ENCODE peak calls at places on chromosomes 7 and 10, in eight cellular contexts. L is fibroblast of pulmonary artery, S is ovary, V is astrocyte, O is dorsolateral prefrontal cortex, W is IMR-90, D is choroid plexus epithelial cell, N is heart left ventricle. J is an unnamed sample.

GRCh38 chr7:139798221-139798620 is 20.4 kb upstream of the HIPK2 start:
- DNase-seq in L (no peak), S (no peak), V (no peak), O (no peak), W (no peak), D (no peak), N (no peak), J (no peak)

GRCh38 chr10:72890086-72890485 is 3.5 kb upstream of the OIT3 start:
- DNase-seq in L (no peak), S (no peak), V (no peak), O (no peak), W (no peak), D (no peak), N (no peak), J (no peak)

GRCh38 chr7:102140952-102141370 is 145.7 kb upstream of the SH2B2 start:
- DNase-seq in L (no peak), S (no peak), V (no peak), O (no peak), W (no peak), D (no peak), N (no peak), J (no peak)

GRCh38 chr7:90520484-90520883 is 51.0 kb downstream of the PTTG1IP2 start:
- DNase-seq in L (peak), S (no peak), V (no peak), O (no peak), W (peak), D (peak), N (no peak), J (no peak)

GRCh38 chr7:110119883-110120581 is 970.9 kb upstream of the LRRN3 start:
- DNase-seq in L (no peak), S (no peak), V (peak), O (no peak), W (peak), D (peak), N (no peak), J (no peak)

GRCh38 chr10:128149267-128149666 is 23.0 kb upstream of the MKI67 start:
- DNase-seq in L (no peak), S (no peak), V (no peak), O (no peak), W (no peak), D (no peak), N (no peak), J (no peak)

GRCh38 chr10:43238462-43238861 is 28.4 kb downstream of the RASGEF1A start:
- DNase-seq in L (no peak), S (no peak), V (no peak), O (peak), W (no peak), D (no peak), N (peak), J (no peak)

GRCh38 chr7:51314041-51314440 is 2.6 kb downstream of the COBL start:
- DNase-seq in L (no peak), S (no peak), V (no peak), O (no peak), W (no peak), D (no peak), N (no peak), J (no peak)

GRCh38 chr7:105015631-105015965 is 1.6 kb downstream of the KMT2E start:
- DNase-seq in L (peak), S (no peak), V (no peak), O (peak), W (peak), D (peak), N (peak), J (no peak)

GRCh38 chr7:6614941-6615737 is at the start of gene ZNF853:
- DNase-seq in L (no peak), S (peak), V (no peak), O (peak), W (no peak), D (no peak), N (no peak), J (peak)

GRCh38 chr7:99108615-99109014 is 35.3 kb downstream of the SMURF1 start:
- DNase-seq in L (peak), S (no peak), V (peak), O (no peak), W (peak), D (peak), N (no peak), J (no peak)

GRCh38 chr7:32167256-32167655 is 97.0 kb upstream of the PDE1C start:
- DNase-seq in L (no peak), S (no peak), V (no peak), O (no peak), W (peak), D (no peak), N (no peak), J (no peak)

GRCh38 chr10:131770946-131771633 is 129.7 kb upstream of the PPP2R2D start:
- DNase-seq in L (no peak), S (no peak), V (no peak), O (no peak), W (no peak), D (no peak), N (no peak), J (no peak)

GRCh38 chr7:5525271-5526189 is 101.9 kb upstream of the TNRC18 start:
- DNase-seq in L (peak), S (no peak), V (no peak), O (no peak), W (peak), D (peak), N (no peak), J (no peak)

GRCh38 chr10:84599254-84599653 is 270.9 kb downstream of the CCSER2 start:
- DNase-seq in L (no peak), S (no peak), V (no peak), O (no peak), W (no peak), D (no peak), N (no peak), J (no peak)

DNA sequence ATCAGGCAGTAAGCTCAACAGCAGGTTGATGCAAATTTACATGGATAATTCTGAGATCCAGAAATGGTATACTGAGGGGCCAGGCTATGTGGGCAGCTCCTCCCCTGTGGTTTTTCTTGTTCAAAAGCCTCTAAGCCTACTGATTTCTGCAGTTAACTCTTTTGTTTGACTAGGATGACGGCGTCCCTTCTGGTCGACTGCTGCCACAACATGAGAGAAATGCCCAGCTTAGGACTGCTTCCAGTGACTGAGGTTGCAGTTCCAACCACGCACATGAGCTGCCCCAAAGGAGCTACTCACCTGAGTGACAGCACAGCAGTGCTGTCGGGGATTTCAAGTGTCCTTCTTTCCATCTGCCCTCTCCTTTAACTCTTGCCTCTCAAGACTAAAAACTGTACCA is 973.0 kb upstream of the GHITM start:
- DNase-seq in L (no peak), S (no peak), V (no peak), O (no peak), W (no peak), D (no peak), N (no peak), J (no peak)
- TF ChIP-seq CTCF in L (no peak), S (no peak), V (no peak), O (no peak), W (no peak), D (no peak), N (no peak), J (peak)

DNA sequence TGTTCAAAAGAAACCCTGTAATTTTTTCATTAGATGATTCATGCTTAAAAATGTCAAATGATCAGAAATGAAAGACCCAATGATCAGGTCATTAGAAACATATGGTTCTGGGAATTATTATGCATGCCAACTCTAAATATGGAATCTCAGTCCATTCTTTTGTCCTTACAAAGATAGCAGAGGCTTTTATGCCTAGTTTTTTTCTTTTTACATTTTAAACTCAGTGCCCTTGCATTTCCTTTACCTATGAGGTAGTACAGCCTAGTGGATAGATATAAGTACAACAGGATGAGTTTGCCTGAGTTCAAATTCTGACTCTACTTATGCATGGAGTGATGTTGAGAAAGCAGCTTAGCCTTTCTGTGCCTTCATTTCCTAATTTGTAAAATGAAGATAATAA is 392.9 kb downstream of the SUGCT start:
- DNase-seq in L (no peak), S (no peak), V (no peak), O (no peak), W (no peak), D (no peak), N (no peak), J (no peak)
- TF ChIP-seq CTCF in L (no peak), S (no peak), V (no peak), O (no peak), W (no peak), D (no peak), N (no peak), J (no peak)

GRCh38 chr7:100432621-100433275 is 3.1 kb downstream of the MEPCE start:
- DNase-seq in L (no peak), S (no peak), V (no peak), O (no peak), W (no peak), D (no peak), N (no peak), J (no peak)
- TF ChIP-seq CTCF in L (no peak), S (no peak), V (no peak), O (no peak), W (no peak), D (no peak), N (no peak), J (no peak)

GRCh38 chr7:174704-175103 is 17.7 kb upstream of the FAM20C start:
- DNase-seq in L (no peak), S (no peak), V (no peak), O (no peak), W (no peak), D (no peak), N (no peak), J (no peak)
- TF ChIP-seq CTCF in L (no peak), S (no peak), V (no peak), O (no peak), W (no peak), D (no peak), N (no peak), J (no peak)

GRCh38 chr10:98632456-98633150 is 185.9 kb upstream of the HPS1 start:
- DNase-seq in L (no peak), S (no peak), V (no peak), O (no peak), W (no peak), D (no peak), N (no peak), J (no peak)
- TF ChIP-seq CTCF in L (no peak), S (no peak), V (no peak), O (no peak), W (no peak), D (no peak), N (no peak), J (no peak)